ENCODE peak calls at places on chromosomes 12 and 14, in five cellular contexts. C is colonic mucosa, B is transverse colon, F is cardiac muscle cell, Z is keratinocyte. W is an unnamed sample. For H3K4me1, the result is how much of the 10 kb centered on the place peaks cover.

GRCh38 chr12:102202556-102202955 is 4.9 kb upstream of the PMCH start:
- DNase-seq in C (no peak), B (no peak), F (no peak), Z (no peak), W (no peak)

GRCh38 chr12:113609692-113610469 is 138.2 kb upstream of the LHX5 start:
- DNase-seq in C (no peak), B (no peak), F (no peak), Z (no peak), W (no peak)

GRCh38 chr14:31275731-31276130 is 68.1 kb upstream of the HECTD1 start:
- DNase-seq in C (no peak), B (no peak), F (no peak), Z (no peak), W (no peak)

GRCh38 chr14:52251724-52252123 is 15.8 kb upstream of the PTGDR start:
- DNase-seq in C (no peak), B (no peak), F (no peak), Z (no peak), W (no peak)

GRCh38 chr12:113063396-113064350 is 7.1 kb downstream of the DTX1 start:
- DNase-seq in C (no peak), B (no peak), F (no peak), Z (no peak), W (no peak)

GRCh38 chr14:87131879-87132278 is 861.1 kb downstream of the GALC start:
- DNase-seq in C (no peak), B (no peak), F (no peak), Z (peak), W (no peak)

GRCh38 chr12:26402648-26403047 is 207.3 kb downstream of the SSPN start:
- DNase-seq in C (peak), B (peak), F (no peak), Z (peak), W (peak)

GRCh38 chr14:31968107-31968810 is 108.8 kb upstream of the ARHGAP5 start:
- DNase-seq in C (no peak), B (no peak), F (no peak), Z (no peak), W (no peak)

GRCh38 chr12:102548543-102548942 is 68.2 kb upstream of the IGF1 start:
- DNase-seq in C (no peak), B (no peak), F (no peak), Z (no peak), W (no peak)

GRCh38 chr14:22266683-22267082 is 322.3 kb downstream of the DAD1 start:
- DNase-seq in C (no peak), B (no peak), F (no peak), Z (no peak), W (no peak)

GRCh38 chr12:101772019-101772774 is 32.9 kb upstream of the SYCP3 start:
- DNase-seq in C (no peak), B (no peak), F (no peak), Z (no peak), W (no peak)

GRCh38 chr12:130967631-130968030 is 13.9 kb downstream of the ADGRD1 start:
- DNase-seq in C (no peak), B (no peak), F (no peak), Z (no peak), W (no peak)

GRCh38 chr12:29053567-29053966 is 95.5 kb upstream of the FAR2 start:
- DNase-seq in C (no peak), B (no peak), F (no peak), Z (no peak), W (no peak)

GRCh38 chr14:74592476-74593191 is 19.4 kb downstream of the LTBP2 start:
- DNase-seq in C (no peak), B (no peak), F (no peak), Z (no peak), W (no peak)

GRCh38 chr12:107377596-107378385 is 284.4 kb upstream of the CRY1 start:
- DNase-seq in C (no peak), B (no peak), F (no peak), Z (no peak), W (no peak)

GRCh38 chr12:29241821-29242591 is 92.9 kb downstream of the FAR2 start:
- DNase-seq in C (peak), B (peak), F (peak), Z (peak), W (no peak)

GRCh38 chr14:51211149-51211548 is 28.9 kb upstream of the TMX1 start:
- DNase-seq in C (no peak), B (no peak), F (no peak), Z (no peak), W (no peak)

GRCh38 chr14:104450811-104451401 is 128.7 kb upstream of the C14orf180 start:
- DNase-seq in C (peak), B (no peak), F (no peak), Z (no peak), W (no peak)

GRCh38 chr14:102759416-102759815 is 17.8 kb upstream of the TRAF3 start:
- DNase-seq in C (no peak), B (no peak), F (no peak), Z (no peak), W (no peak)

GRCh38 chr14:50520947-50521815 is 11.2 kb downstream of the MAP4K5 start:
- DNase-seq in C (no peak), B (peak), F (no peak), Z (peak), W (no peak)

GRCh38 chr14:49424436-49425331 is 161.5 kb downstream of the RPS29 start:
- DNase-seq in C (no peak), B (no peak), F (no peak), Z (no peak), W (no peak)

GRCh38 chr14:62081012-62081612 is 318.9 kb downstream of the SNAPC1 start:
- DNase-seq in C (no peak), B (peak), F (no peak), Z (no peak), W (no peak)

GRCh38 chr12:89211456-89211855 is 140.8 kb downstream of the DUSP6 start:
- DNase-seq in C (no peak), B (no peak), F (no peak), Z (no peak), W (no peak)

GRCh38 chr14:91521058-91521721 is 11.1 kb upstream of the PPP4R3A start:
- DNase-seq in C (no peak), B (no peak), F (no peak), Z (no peak), W (no peak)

GRCh38 chr12:110179291-110179690 is 55.1 kb downstream of the IFT81 start:
- DNase-seq in C (no peak), B (no peak), F (no peak), Z (peak), W (no peak)

GRCh38 chr14:100334904-100335303 is 11.8 kb downstream of the SLC25A47 start:
- DNase-seq in C (no peak), B (no peak), F (no peak), Z (no peak), W (no peak)

GRCh38 chr12:132396657-132397056 is 67.3 kb upstream of the GALNT9 start:
- DNase-seq in C (no peak), B (no peak), F (no peak), Z (no peak), W (no peak)

GRCh38 chr14:54881235-54881760 is 21.3 kb downstream of the GCH1 start:
- DNase-seq in C (peak), B (no peak), F (no peak), Z (no peak), W (no peak)

GRCh38 chr14:54877703-54878021 is 25.0 kb downstream of the GCH1 start:
- DNase-seq in C (no peak), B (no peak), F (no peak), Z (no peak), W (no peak)

GRCh38 chr14:54882521-54882920 is 20.1 kb downstream of the GCH1 start:
- DNase-seq in C (no peak), B (no peak), F (no peak), Z (no peak), W (no peak)

GRCh38 chr14:54877015-54877702 is 25.5 kb downstream of the GCH1 start:
- DNase-seq in C (no peak), B (no peak), F (no peak), Z (no peak), W (no peak)

GRCh38 chr14:54881761-54882401 is 20.7 kb downstream of the GCH1 start:
- DNase-seq in C (no peak), B (no peak), F (no peak), Z (no peak), W (no peak)
- H3K4me3 ChIP-seq in C (peak), B (peak), F (no peak), Z (peak), W (no peak)

DNA sequence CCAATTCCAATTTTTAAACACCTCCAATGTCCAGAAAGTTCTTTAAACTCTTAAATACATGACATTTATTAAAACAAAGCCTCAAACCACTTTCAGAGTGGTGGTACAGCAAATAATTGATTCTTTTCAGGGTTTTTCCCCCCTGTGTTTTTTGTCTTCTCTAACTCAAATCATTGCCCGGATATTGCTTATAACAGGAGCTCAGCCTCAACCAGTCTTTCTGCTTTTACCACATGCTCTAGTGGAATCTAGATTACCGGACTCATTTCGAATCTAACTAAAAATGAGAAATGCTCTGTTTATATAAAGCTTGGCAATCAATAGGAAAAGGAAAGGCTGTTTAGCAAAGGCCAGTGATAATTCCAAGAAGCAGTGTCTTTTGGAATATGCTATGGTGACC is 161.5 kb downstream of the ETV6 start:
- DNase-seq in C (no peak), B (no peak), F (no peak), Z (no peak), W (no peak)
- TF ChIP-seq CTCF in C (no peak), B (no peak), F (no peak), Z (no peak), W (no peak)

GRCh38 chr12:9347328-9348127 is 139.3 kb upstream of the PZP start:
- DNase-seq in C (no peak), B (no peak), F (no peak), Z (peak), W (no peak)
- H3K4me1 ChIP-seq in C (under half), B (under half), F (under half), Z (under half), W (under half)

GRCh38 chr14:77457522-77458248 is at the start of the genes AHSA1 and VIPAS39:
- DNase-seq in C (peak), B (peak), F (peak), Z (peak), W (peak)
- H3K4me3 ChIP-seq in C (peak), B (peak), F (peak), Z (peak), W (peak)

W was measured in Caco-2.